ENCODE peak calls at places on chromosomes 3 and 15, in four cellular contexts. M is A549, F is K562, Q is H1. U is an unnamed sample.
A peak's percentile ranks its signal among the peaks of the same experiment; 100 is the strongest.

GRCh38 chr15:52097176-52097575 is 15.4 kb downstream of the BCL2L10 start:
- DNase-seq in Q (no peak), M (no peak), F (no peak), U (no peak)

GRCh38 chr3:111012388-111013248 is 59.0 kb upstream of the NECTIN3 start:
- DNase-seq in M (peak; percentile 24), Q (no peak), F (no peak), U (peak; percentile 53)

GRCh38 chr3:184716652-184717607 is 5.1 kb upstream of the MAGEF1 start:
- DNase-seq in F (no peak), M (no peak), Q (no peak), U (peak; percentile 12)

GRCh38 chr3:190618349-190619030 is 104.6 kb downstream of the IL1RAP start:
- DNase-seq in M (no peak), F (no peak), Q (no peak), U (peak; percentile 4)

GRCh38 chr15:90876046-90876445 is 7.7 kb downstream of the FURIN start:
- DNase-seq in M (no peak), Q (no peak), F (no peak), U (no peak)

GRCh38 chr15:26015516-26015915 is 152.4 kb upstream of the ATP10A start:
- DNase-seq in F (no peak), M (no peak), Q (no peak), U (no peak)

GRCh38 chr15:93048759-93049161 is 40.3 kb downstream of the RGMA start:
- DNase-seq in M (no peak), F (no peak), Q (no peak), U (no peak)

GRCh38 chr3:56810912-56811544 is 9.3 kb upstream of the ARHGEF3 start:
- DNase-seq in Q (no peak), M (no peak), F (no peak), U (no peak)

GRCh38 chr3:125960456-125961288 is 8.3 kb upstream of the ROPN1B start:
- DNase-seq in Q (no peak), F (no peak), M (no peak), U (no peak)

DNA sequence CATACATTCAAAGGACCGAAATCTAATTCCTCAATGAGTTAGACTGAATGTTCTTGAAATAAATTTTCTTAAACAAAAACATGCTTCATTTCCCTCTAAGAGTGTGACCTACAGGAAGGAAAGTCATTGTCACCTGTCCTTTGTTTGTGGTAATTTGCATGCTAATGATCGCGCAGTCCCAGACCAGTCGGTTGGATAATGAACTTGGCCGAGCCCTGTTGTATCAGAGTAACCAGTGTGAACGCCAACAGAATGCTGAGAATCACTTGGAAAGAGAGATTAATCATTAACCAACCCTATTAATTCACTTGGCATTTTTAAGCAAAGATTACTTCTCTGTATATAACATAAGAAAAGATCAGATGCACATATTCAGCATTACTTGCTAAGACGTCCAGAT is 8.1 kb upstream of the ARNT2 start:
- DNase-seq in Q (no peak), M (no peak), F (no peak), U (no peak)
- TF ChIP-seq PHF8 in Q (no peak), M (no peak), F (no peak), U (no peak)

DNA sequence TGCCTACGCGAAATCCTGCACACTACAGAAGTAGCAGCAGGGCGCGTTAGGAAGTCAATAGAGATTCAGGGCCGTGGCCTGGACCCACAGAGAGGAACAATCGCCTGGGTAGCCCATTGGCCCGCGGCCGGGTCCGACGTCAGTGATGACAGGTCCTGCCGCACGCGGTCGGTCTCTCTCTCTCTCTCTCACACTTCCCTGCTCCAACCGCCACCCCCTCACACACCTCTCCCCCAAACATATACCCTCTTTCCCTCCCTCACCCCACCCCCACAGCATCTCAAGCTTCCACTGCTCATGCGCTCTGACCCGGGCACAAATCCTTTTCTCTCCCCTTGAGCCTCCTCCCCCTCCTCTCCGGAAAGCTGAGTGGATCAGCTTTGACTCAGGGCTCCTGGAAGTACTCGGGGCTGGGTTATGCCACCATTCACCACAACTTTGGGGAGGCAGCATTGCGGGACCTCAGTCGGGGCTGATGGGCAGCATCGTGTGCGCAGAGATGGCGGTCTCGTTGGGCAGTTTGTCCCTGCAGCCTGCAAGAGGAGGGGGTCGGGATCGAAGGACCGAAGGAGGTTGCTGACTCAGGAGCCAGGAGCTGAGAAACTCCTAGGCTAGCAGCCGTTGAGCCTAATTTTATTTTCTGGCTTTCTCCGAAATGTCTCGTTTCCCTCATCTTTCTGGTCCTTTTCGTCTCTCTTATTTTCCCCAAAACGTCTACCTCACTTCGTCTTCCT is 9.0 kb downstream of the ZIC4 start:
- DNase-seq in M (no peak), Q (no peak), F (no peak), U (no peak)
- TF ChIP-seq PHF8 in M (no peak), Q (peak; percentile 3), F (no peak), U (no peak)

GRCh38 chr3:66149269-66149668 is 71.5 kb upstream of the SLC25A26 start:
- DNase-seq in F (no peak), Q (no peak), M (no peak), U (no peak)

GRCh38 chr3:66150977-66151376 is 69.8 kb upstream of the SLC25A26 start:
- DNase-seq in Q (no peak), M (no peak), F (no peak), U (no peak)

GRCh38 chr3:66152336-66152735 is 68.5 kb upstream of the SLC25A26 start:
- DNase-seq in Q (no peak), M (no peak), F (no peak), U (no peak)

GRCh38 chr3:66153961-66154923 is 66.6 kb upstream of the SLC25A26 start:
- DNase-seq in M (no peak), F (no peak), Q (no peak), U (no peak)

DNA sequence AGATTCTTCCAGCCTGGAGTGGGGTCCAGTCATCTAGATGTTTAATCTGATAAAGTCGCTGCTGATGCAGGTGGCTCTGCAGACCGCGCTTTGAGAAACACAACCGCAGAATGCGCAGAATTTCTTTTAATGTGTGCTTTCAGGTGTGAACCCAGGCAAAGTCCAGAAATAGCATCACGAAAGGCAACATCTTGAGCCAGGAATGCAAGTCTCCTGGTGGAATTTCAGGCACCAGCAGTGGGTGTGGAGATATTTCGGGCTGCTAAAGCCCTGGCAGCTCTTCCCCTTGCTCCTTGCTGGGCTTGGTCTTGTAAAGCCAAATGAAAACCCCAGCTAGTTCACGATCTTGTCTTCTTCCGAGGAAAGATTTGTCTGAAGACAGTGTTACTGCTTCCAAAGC is 67.3 kb upstream of the SLC25A26 start:
- DNase-seq in F (no peak), M (no peak), Q (no peak), U (no peak)
- TF ChIP-seq PHF8 in F (no peak), M (no peak), Q (no peak), U (no peak)

GRCh38 chr3:148615385-148615784 is 82.3 kb upstream of the AGTR1 start:
- DNase-seq in M (no peak), F (no peak), Q (no peak), U (no peak)

GRCh38 chr3:148612278-148612677 is 85.4 kb upstream of the AGTR1 start:
- DNase-seq in F (no peak), Q (no peak), M (no peak), U (no peak)

GRCh38 chr3:148614463-148614862 is 83.2 kb upstream of the AGTR1 start:
- DNase-seq in Q (no peak), M (no peak), F (no peak), U (no peak)
- TF ChIP-seq PHF8 in Q (no peak), M (no peak), F (no peak), U (no peak)

DNA sequence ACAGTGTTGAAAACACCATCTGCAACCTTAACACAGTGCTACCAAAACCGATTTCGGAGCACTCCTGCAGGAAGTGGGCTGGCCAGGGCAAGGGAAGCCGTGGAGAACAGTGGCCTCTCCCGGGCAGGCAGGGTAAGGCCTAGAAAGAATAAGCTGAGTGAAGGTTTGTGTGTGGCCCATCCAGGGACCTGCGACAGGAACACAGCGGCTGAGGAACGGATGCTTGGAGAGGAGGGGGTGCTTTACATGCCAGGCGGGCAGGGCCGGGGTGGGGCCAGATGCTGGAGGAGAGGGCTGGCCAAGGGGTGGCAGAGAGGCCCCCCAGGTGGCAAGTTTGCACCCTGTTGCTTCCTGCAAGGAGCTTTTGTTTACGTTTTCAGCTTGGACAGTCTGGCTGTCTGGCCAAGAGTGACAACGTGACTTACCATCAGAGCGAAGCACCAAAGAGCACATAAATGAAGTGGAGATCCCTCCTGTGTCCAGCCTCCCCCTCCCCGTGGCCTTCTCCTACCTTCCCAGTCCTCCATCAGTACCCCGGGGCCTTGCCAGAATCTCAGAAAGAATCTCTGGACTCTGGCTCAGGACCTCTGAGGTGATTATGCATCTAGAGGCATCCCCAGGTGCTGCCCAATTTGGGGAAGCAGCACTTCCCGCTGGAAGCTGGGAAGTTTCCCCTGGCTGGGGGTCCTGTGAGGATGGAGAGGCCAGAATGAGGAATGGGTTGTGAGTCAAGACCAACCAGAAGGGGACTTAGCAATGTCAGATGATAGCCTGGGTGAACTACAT is 156.4 kb downstream of the PGPEP1L start:
- DNase-seq in F (peak; percentile 29), M (peak; percentile 89), Q (peak; percentile 57), U (peak; percentile 61)
- TF ChIP-seq PHF8 in F (no peak), M (no peak), Q (no peak), U (no peak)

U was measured in HepG2.